ENCODE peak calls at places on chromosomes 6 and 20, in five cellular contexts. K, H, Y, E and V are unnamed samples.

GRCh38 chr6:157822221-157823000 is 635 bp upstream of the SNX9 start:
- DNase-seq in K (peak; percentile 26), H (no peak), Y (no peak), E (peak; percentile 45), V (no peak)

GRCh38 chr20:1417273-1417672 is 24.4 kb upstream of the FKBP1A start:
- DNase-seq in K (no peak), H (no peak), Y (no peak), E (no peak), V (no peak)

GRCh38 chr6:55265409-55266114 is 61.7 kb upstream of the GFRAL start:
- DNase-seq in K (no peak), H (no peak), Y (no peak), E (no peak), V (no peak)

GRCh38 chr6:75743971-75744370 is 5.1 kb upstream of the MYO6 start:
- DNase-seq in K (no peak), H (no peak), Y (no peak), E (no peak), V (no peak)

GRCh38 chr6:138004423-138005287 is 102.6 kb downstream of the PERP start:
- DNase-seq in K (no peak), H (no peak), Y (no peak), E (peak; percentile 16), V (no peak)

GRCh38 chr6:151087861-151088598 is 151.7 kb upstream of the AKAP12 start:
- DNase-seq in K (no peak), H (no peak), Y (no peak), E (no peak), V (no peak)

GRCh38 chr6:129251669-129252376 is 368.9 kb downstream of the LAMA2 start:
- DNase-seq in K (peak; percentile 42), H (peak; percentile 18), Y (peak; percentile 43), E (peak; percentile 69), V (peak; percentile 37)

GRCh38 chr6:27836783-27837635 is 75.2 kb downstream of the OR2B2 start:
- DNase-seq in K (no peak), H (peak; percentile 38), Y (peak; percentile 68), E (peak; percentile 70), V (no peak)